ENCODE peak calls at places on chromosomes 13 and 19, in five cellular contexts. B, L, Q, Z and D are unnamed samples.

GRCh38 chr19:5002143-5002542 is 33.2 kb downstream of the KDM4B start:
- DNase-seq in B (no peak), L (peak; percentile 61), Q (peak; percentile 73), Z (peak; percentile 8), D (no peak)

GRCh38 chr13:105502193-105502592 is 1033.3 kb downstream of the EFNB2 start:
- DNase-seq in B (no peak), L (no peak), Q (no peak), Z (no peak), D (no peak)

GRCh38 chr13:97477824-97478223 is 43.9 kb downstream of the RAP2A start:
- DNase-seq in B (no peak), L (no peak), Q (no peak), Z (no peak), D (no peak)

GRCh38 chr13:60661514-60661913 is 264.5 kb downstream of the TDRD3 start:
- DNase-seq in B (no peak), L (no peak), Q (no peak), Z (no peak), D (no peak)

GRCh38 chr13:113874579-113875428 is 10.9 kb upstream of the GAS6 start:
- DNase-seq in B (no peak), L (no peak), Q (no peak), Z (no peak), D (no peak)

GRCh38 chr13:110676511-110677204 is 29.3 kb downstream of the CARS2 start:
- DNase-seq in B (peak; percentile 61), L (no peak), Q (no peak), Z (no peak), D (no peak)

GRCh38 chr13:69324109-69324886 is 783.3 kb upstream of the ATXN8OS start:
- DNase-seq in B (no peak), L (no peak), Q (no peak), Z (no peak), D (no peak)

GRCh38 chr13:111210488-111210887 is 95.4 kb downstream of the ARHGEF7 start:
- DNase-seq in B (peak; percentile 42), L (peak; percentile 88), Q (no peak), Z (peak; percentile 86), D (peak; percentile 68)

GRCh38 chr19:46716013-46716671 is 772 bp downstream of the PRKD2 start:
- DNase-seq in B (peak; percentile 52), L (no peak), Q (no peak), Z (peak; percentile 84), D (no peak)

GRCh38 chr13:67048793-67049150 is 181.4 kb downstream of the PCDH9 start:
- DNase-seq in B (no peak), L (peak; percentile 78), Q (no peak), Z (no peak), D (no peak)

GRCh38 chr13:110232756-110233155 is 74.2 kb downstream of the COL4A1 start:
- DNase-seq in B (no peak), L (no peak), Q (no peak), Z (no peak), D (no peak)

GRCh38 chr13:106530209-106530906 is 5.1 kb downstream of the EFNB2 start:
- DNase-seq in B (no peak), L (no peak), Q (no peak), Z (no peak), D (no peak)

GRCh38 chr13:38990693-38991092 is at the start of gene STOML3:
- DNase-seq in B (no peak), L (no peak), Q (no peak), Z (no peak), D (no peak)

GRCh38 chr13:64725492-64725891 is 2504.6 kb downstream of the PCDH9 start:
- DNase-seq in B (no peak), L (no peak), Q (no peak), Z (no peak), D (no peak)

GRCh38 chr13:47594833-47595232 is 406.2 kb downstream of the SUCLA2 start:
- DNase-seq in B (no peak), L (peak; percentile 16), Q (peak; percentile 33), Z (no peak), D (no peak)

DNA sequence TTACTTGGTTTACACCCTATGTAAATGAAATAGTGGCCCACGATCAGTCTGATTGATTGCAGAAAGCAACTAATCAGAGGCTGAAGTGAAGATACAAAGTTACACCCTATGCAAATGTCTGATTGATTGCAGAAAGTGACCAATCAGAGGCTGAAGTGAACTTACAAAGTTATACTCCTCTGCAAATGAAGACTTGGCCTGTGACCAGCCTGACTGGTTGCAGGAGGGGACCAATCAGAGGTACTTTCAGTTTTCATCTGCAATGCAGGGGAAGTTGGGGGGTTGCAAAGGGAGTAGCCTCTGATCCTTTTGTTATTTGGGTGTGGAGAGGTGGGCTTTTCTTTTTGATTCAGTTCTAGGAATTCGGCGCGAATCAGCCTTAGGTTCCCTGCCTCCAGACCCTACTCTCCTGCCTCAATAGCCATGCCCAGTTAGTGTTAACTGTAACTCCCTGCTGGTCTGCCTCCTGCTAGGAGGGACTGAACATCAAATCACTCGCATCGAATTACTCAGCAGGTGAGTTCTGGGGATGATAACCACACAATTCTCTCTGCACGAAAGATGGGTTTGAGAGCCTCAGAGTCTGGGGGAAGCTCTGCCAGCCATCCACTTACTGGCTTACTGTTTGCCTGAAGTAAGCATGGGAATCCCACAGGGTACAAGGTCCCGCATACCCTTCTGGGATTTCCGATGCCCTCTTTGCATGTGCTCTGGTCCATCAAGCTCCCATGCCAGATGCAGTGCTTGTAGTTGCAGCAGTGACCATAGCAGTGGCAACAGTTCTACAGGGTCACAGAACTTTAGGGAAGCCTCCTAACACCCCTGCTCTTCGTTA is 7.5 kb downstream of the ARL11 start:
- DNase-seq in B (peak; percentile 15), L (peak; percentile 14), Q (peak; percentile 64), Z (no peak), D (no peak)
- H3K4me3 ChIP-seq in B (no peak overlapping the region), L (peak overlapping the region; percentile 22), Q (no peak overlapping the region), Z (peak overlapping the region; percentile 16), D (no peak overlapping the region)

GRCh38 chr19:7783991-7784421 is 21.0 kb downstream of the CLEC4M start:
- DNase-seq in B (no peak), L (peak; percentile 7), Q (peak; percentile 95), Z (no peak), D (no peak)
- H3K27me3 ChIP-seq in B (no peaks in the 10 kb centered on the region), L (peaks cover 17% of the 10 kb centered on the region), Q (peaks cover 16% of the 10 kb centered on the region), Z (peaks cover 24% of the 10 kb centered on the region), D (peaks cover 24% of the 10 kb centered on the region)

GRCh38 chr13:32232263-32232662 is 82.9 kb downstream of the ZAR1L start:
- DNase-seq in B (no peak), L (no peak), Q (no peak), Z (no peak), D (no peak)
- TF ChIP-seq CTCF in B (no peak), L (no peak), Q (no peak), Z (no peak), D (no peak)

GRCh38 chr13:30552567-30552966 is 65.2 kb upstream of the USPL1 start:
- DNase-seq in B (no peak), L (no peak), Q (no peak), Z (no peak), D (no peak)

GRCh38 chr13:30545320-30545719 is 72.4 kb upstream of the USPL1 start:
- DNase-seq in B (no peak), L (no peak), Q (no peak), Z (no peak), D (no peak)

GRCh38 chr13:30551194-30551593 is 66.5 kb upstream of the USPL1 start:
- DNase-seq in B (peak; percentile 34), L (no peak), Q (peak; percentile 24), Z (no peak), D (no peak)
- H3K4me3 ChIP-seq in B (no peak overlapping the region), L (no peak overlapping the region), Q (no peak overlapping the region), Z (no peak overlapping the region), D (no peak overlapping the region)

GRCh38 chr19:1752757-1753728 is at the start of gene ONECUT3:
- DNase-seq in B (no peak), L (no peak), Q (no peak), Z (no peak), D (no peak)
- H3K27me3 ChIP-seq in B (no peaks in the 10 kb centered on the region), L (peaks cover 86% of the 10 kb centered on the region), Q (peaks cover 51% of the 10 kb centered on the region), Z (peaks cover 92% of the 10 kb centered on the region), D (peaks cover 88% of the 10 kb centered on the region)

GRCh38 chr13:45731455-45731854 is 29.3 kb downstream of the CBY2 start:
- DNase-seq in B (no peak), L (no peak), Q (no peak), Z (no peak), D (no peak)

DNA sequence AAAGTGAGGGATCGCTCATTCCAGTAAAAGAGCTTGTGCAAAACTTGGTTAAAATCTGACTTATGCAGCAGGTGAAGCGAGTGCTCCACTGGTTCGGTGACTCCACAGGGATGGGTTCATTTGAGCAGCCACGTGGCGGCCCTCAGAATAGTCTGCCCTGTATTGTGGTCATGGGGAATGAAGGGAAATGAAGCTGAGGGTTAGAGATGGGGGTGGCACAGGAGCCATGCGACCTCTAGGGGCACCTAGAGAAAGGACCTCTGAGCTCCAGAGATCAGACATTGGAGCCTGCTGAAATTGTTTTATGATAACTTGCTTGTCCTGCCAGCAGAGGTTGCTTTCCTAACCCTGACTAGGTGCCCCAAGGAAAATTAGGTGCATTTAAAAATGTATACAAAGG is 26.6 kb downstream of the CBY2 start:
- DNase-seq in B (no peak), L (no peak), Q (no peak), Z (no peak), D (no peak)
- TF ChIP-seq CTCF in B (no peak), L (peak; percentile 50), Q (no peak), Z (no peak), D (no peak)

DNA sequence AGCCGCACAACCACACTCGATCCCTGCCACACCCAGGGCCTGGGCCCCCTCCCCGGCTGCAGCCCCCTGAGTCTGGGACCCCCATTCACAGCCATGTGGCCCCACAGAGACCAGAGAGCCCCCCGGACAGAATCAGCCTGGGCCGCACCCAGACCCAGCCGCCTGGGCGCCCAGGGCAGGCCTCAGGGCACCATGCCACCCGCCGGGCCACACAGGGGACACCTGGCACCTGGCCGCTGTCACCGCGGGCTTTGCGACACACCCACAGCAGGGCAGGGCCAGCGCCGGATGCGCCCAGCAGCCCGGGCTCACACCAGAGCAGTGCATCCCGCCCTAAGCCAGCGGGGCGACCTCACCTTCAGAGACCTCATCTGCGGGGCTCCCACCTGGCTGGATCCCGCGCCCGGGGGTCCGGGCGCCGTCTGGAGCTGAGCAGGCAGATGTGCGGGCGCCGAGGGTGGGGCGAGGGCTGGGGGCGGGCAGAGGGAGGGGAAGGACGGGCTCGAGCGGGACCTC is 443 bp downstream of the TBXA2R start:
- DNase-seq in B (peak; percentile 79), L (no peak), Q (no peak), Z (peak; percentile 85), D (no peak)
- H3K4me3 ChIP-seq in B (no peak overlapping the region), L (peak overlapping the region; percentile 61), Q (no peak overlapping the region), Z (peak overlapping the region; percentile 50), D (peak overlapping the region; percentile 64)

DNA sequence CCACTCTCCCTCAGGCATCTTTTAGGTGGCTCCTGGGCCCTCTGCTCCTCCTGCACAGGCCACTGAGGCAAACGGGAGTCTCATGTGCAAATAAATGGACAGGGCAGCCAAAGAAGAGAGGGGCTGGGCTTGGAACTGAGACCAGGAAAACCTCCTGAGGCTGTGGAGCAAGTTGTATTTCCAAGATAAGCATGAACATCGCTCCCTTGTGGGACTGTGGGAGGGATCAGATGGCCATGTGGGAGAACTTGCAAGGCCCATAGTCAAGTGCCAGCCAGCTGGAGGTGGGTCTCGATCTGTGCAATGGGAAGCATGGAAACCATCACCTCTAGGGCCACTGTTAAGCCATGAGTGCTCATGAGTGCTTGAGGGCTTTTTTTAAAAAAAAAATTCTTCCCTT is 24.9 kb downstream of the MED26 start:
- DNase-seq in B (no peak), L (no peak), Q (no peak), Z (no peak), D (no peak)
- H3K27me3 ChIP-seq in B (no peaks in the 10 kb centered on the region), L (no peaks in the 10 kb centered on the region), Q (no peaks in the 10 kb centered on the region), Z (no peaks in the 10 kb centered on the region), D (no peaks in the 10 kb centered on the region)